ENCODE peak calls at places on chromosomes 11 and 22, in five cellular contexts. S is T-helper 9 cell; U is stimulated activated naive CD8-positive, alpha-beta T cell treated with anti-CD3 and anti-CD28 coated beads, Interleukin-15, amount 100 ng/mL, for 72 hours; A is NCI-H345; P is NCI-H524. W is an unnamed sample.
A peak's percentile ranks its signal among the peaks of the same experiment; 100 is the strongest.

GRCh38 chr22:29073618-29074275 is 912 bp downstream of the KREMEN1 start:
- DNase-seq in A (no peak), S (no peak), U (peak; percentile 14), P (no peak), W (peak; percentile 70)

GRCh38 chr11:118090545-118091162 is 3.9 kb upstream of the SMIM35 start:
- DNase-seq in U (no peak), A (no peak), P (no peak), S (no peak), W (no peak)

GRCh38 chr11:118672865-118673264 is 6.6 kb downstream of the TREH start:
- DNase-seq in S (no peak), A (no peak), U (no peak), P (no peak), W (no peak)

GRCh38 chr11:85232559-85232958 is 394.6 kb downstream of the DLG2 start:
- DNase-seq in P (no peak), A (no peak), S (no peak), U (no peak), W (no peak)

GRCh38 chr11:7540830-7541555 is 27.2 kb downstream of the PPFIBP2 start:
- DNase-seq in S (no peak), A (no peak), U (no peak), P (no peak), W (no peak)

GRCh38 chr11:2994336-2994730 is 2.2 kb upstream of the NAP1L4 start:
- DNase-seq in P (no peak), A (no peak), S (no peak), U (no peak), W (no peak)

GRCh38 chr11:114399490-114399889 is 821 bp downstream of the C11orf71 start:
- DNase-seq in S (no peak), A (no peak), U (no peak), P (no peak), W (no peak)

GRCh38 chr11:10923886-10924285 is 66.0 kb upstream of the ZBED5 start:
- DNase-seq in A (no peak), S (no peak), P (no peak), U (no peak), W (no peak)

GRCh38 chr22:30335236-30335635 is 8.5 kb upstream of the TBC1D10A start:
- DNase-seq in P (no peak), A (no peak), U (no peak), S (no peak), W (no peak)

GRCh38 chr11:2927851-2928604 is 1.2 kb downstream of the PHLDA2 start:
- DNase-seq in S (no peak), U (no peak), P (no peak), A (no peak), W (peak; percentile 39)

GRCh38 chr22:27136596-27136995 is 479.2 kb downstream of the MIAT start:
- DNase-seq in P (peak; percentile 72), A (no peak), S (no peak), U (no peak), W (no peak)

GRCh38 chr11:66297610-66298009 is 5.9 kb downstream of the TMEM151A start:
- DNase-seq in P (no peak), U (no peak), A (no peak), S (no peak), W (no peak)

GRCh38 chr22:27844256-27844655 is 42.7 kb upstream of the MN1 start:
- DNase-seq in P (no peak), U (no peak), A (no peak), S (no peak), W (no peak)

GRCh38 chr11:47464479-47464878 is 15.5 kb upstream of the RAPSN start:
- DNase-seq in U (no peak), P (peak; percentile 84), A (peak; percentile 84), S (no peak), W (no peak)

GRCh38 chr11:34198523-34198922 is 93.1 kb downstream of the NAT10 start:
- DNase-seq in P (no peak), A (no peak), S (no peak), U (peak; percentile 21), W (no peak)

GRCh38 chr11:109804911-109805310 is 288.3 kb upstream of the ZC3H12C start:
- DNase-seq in U (no peak), A (no peak), P (no peak), S (no peak), W (no peak)

GRCh38 chr11:15108592-15109130 is 6.1 kb upstream of the INSC start:
- DNase-seq in P (no peak), U (no peak), S (no peak), A (no peak), W (no peak)

GRCh38 chr22:19477321-19478085 is 1.5 kb downstream of the UFD1 start:
- DNase-seq in U (no peak), S (no peak), P (peak; percentile 17), A (no peak), W (no peak)

GRCh38 chr11:16891964-16892363 is 122.2 kb downstream of the PLEKHA7 start:
- DNase-seq in A (no peak), U (no peak), P (no peak), S (no peak), W (no peak)

GRCh38 chr22:22692707-22693530 is 48.5 kb downstream of the GGTLC2 start:
- DNase-seq in A (peak; percentile 50), S (peak; percentile 70), U (peak; percentile 61), P (peak; percentile 39), W (no peak)

GRCh38 chr11:7383406-7383805 is 101.9 kb upstream of the OLFML1 start:
- DNase-seq in A (no peak), S (no peak), U (no peak), P (no peak), W (no peak)

GRCh38 chr11:75565221-75565814 is 3.3 kb downstream of the SERPINH1 start:
- DNase-seq in A (no peak), S (no peak), U (no peak), P (no peak), W (peak; percentile 78)

GRCh38 chr11:44498524-44498923 is 66.9 kb upstream of the CD82 start:
- DNase-seq in U (no peak), S (no peak), P (no peak), A (no peak), W (no peak)

GRCh38 chr11:69979632-69980031 is 98.5 kb upstream of the ANO1 start:
- DNase-seq in S (no peak), A (no peak), U (no peak), P (no peak), W (no peak)

GRCh38 chr11:9573775-9574555 is 495 bp downstream of the WEE1 start:
- DNase-seq in P (peak; percentile 51), A (peak; percentile 64), S (peak; percentile 8), U (peak; percentile 33), W (peak; percentile 53)

GRCh38 chr22:43393132-43393844 is 18.5 kb upstream of the MPPED1 start:
- DNase-seq in P (no peak), U (no peak), A (peak; percentile 13), S (no peak), W (no peak)

GRCh38 chr11:131447268-131447667 is 76.9 kb downstream of the NTM start:
- DNase-seq in P (peak; percentile 71), A (no peak), S (no peak), U (no peak), W (no peak)

GRCh38 chr11:79980916-79981315 is 540.1 kb upstream of the TENM4 start:
- DNase-seq in S (no peak), U (no peak), A (no peak), P (no peak), W (no peak)

GRCh38 chr11:11403763-11404725 is 51.0 kb upstream of the CSNK2A3 start:
- DNase-seq in A (peak; percentile 18), S (no peak), P (no peak), U (no peak), W (peak; percentile 60)

GRCh38 chr22:17117890-17118289 is 3.3 kb downstream of the TMEM121B start:
- DNase-seq in P (no peak), A (no peak), S (no peak), U (no peak), W (no peak)

GRCh38 chr11:27391336-27392015 is 28.5 kb upstream of the CCDC34 start:
- DNase-seq in P (no peak), U (no peak), A (no peak), S (no peak), W (no peak)

GRCh38 chr11:75013051-75013450 is 24.3 kb downstream of the NEU3 start:
- DNase-seq in U (no peak), S (no peak), A (no peak), P (no peak), W (no peak)

GRCh38 chr11:122491486-122491885 is 164.0 kb upstream of the UBASH3B start:
- DNase-seq in A (no peak), P (no peak), U (no peak), S (no peak), W (no peak)

GRCh38 chr22:50581950-50582561 is 593 bp downstream of the CHKB start:
- DNase-seq in A (no peak), U (peak; percentile 53), P (no peak), S (peak; percentile 23), W (no peak)

GRCh38 chr11:61756452-61757212 is 4.2 kb downstream of the MYRF start:
- DNase-seq in A (no peak), S (no peak), U (peak; percentile 68), P (no peak), W (no peak)

W was measured in Right ventricle myocardium superior.